ENCODE peak calls at places on chromosomes 11 and 22, in six cellular contexts. O, B, H, M, U and I are unnamed samples.

GRCh38 chr22:29758068-29758622 is 8.7 kb downstream of the ZMAT5 start:
- DNase-seq in O (no peak), B (no peak), H (no peak), M (no peak), U (no peak), I (no peak)

GRCh38 chr11:121723261-121723741 is 270.5 kb upstream of the SORL1-AS1 start:
- DNase-seq in O (no peak), B (no peak), H (peak; percentile 3), M (no peak), U (no peak), I (peak; percentile 30)

GRCh38 chr11:76878014-76878413 is 17.3 kb downstream of the ACER3 start:
- DNase-seq in O (no peak), B (no peak), H (no peak), M (no peak), U (no peak), I (no peak)

GRCh38 chr11:86596861-86597632 is 75.4 kb downstream of the ME3 start:
- DNase-seq in O (no peak), B (no peak), H (peak; percentile 73), M (no peak), U (peak; percentile 41), I (no peak)

GRCh38 chr11:61120865-61121831 is 18.9 kb downstream of the CD5 start:
- DNase-seq in O (no peak), B (no peak), H (no peak), M (no peak), U (no peak), I (no peak)

GRCh38 chr11:95863486-95864140 is 60.3 kb downstream of the MTMR2 start:
- DNase-seq in O (no peak), B (no peak), H (peak; percentile 50), M (peak; percentile 28), U (no peak), I (no peak)

GRCh38 chr11:130262424-130262823 is 52.3 kb downstream of the ZBTB44 start:
- DNase-seq in O (no peak), B (no peak), H (no peak), M (no peak), U (no peak), I (no peak)

GRCh38 chr11:17531818-17532131 is 12.4 kb downstream of the USH1C start:
- DNase-seq in O (no peak), B (no peak), H (peak; percentile 73), M (no peak), U (peak; percentile 26), I (no peak)

GRCh38 chr11:86291466-86292262 is 10.4 kb upstream of the HIKESHI start:
- DNase-seq in O (no peak), B (peak; percentile 32), H (peak; percentile 27), M (peak; percentile 79), U (no peak), I (peak; percentile 43)

GRCh38 chr11:112211556-112211955 is 14.7 kb upstream of the PTS start:
- DNase-seq in O (no peak), B (no peak), H (no peak), M (no peak), U (no peak), I (no peak)

GRCh38 chr22:44259366-44260215 is 53.2 kb downstream of the SHISAL1 start:
- DNase-seq in O (no peak), B (no peak), H (no peak), M (no peak), U (no peak), I (no peak)

GRCh38 chr11:88489030-88489429 is 151.5 kb upstream of the CTSC start:
- DNase-seq in O (no peak), B (no peak), H (no peak), M (peak; percentile 77), U (no peak), I (no peak)

GRCh38 chr11:129223260-129223659 is 31.1 kb upstream of the ARHGAP32 start:
- DNase-seq in O (no peak), B (no peak), H (no peak), M (no peak), U (no peak), I (no peak)

GRCh38 chr22:41517172-41518047 is 26.9 kb downstream of the POLR3H start:
- DNase-seq in O (peak; percentile 90), B (peak; percentile 77), H (peak; percentile 34), M (peak; percentile 70), U (no peak), I (peak; percentile 93)

GRCh38 chr11:128688031-128688713 is 5.7 kb upstream of the FLI1 start:
- DNase-seq in O (no peak), B (no peak), H (no peak), M (no peak), U (no peak), I (no peak)

GRCh38 chr11:73201249-73201648 is 16.8 kb upstream of the P2RY2 start:
- DNase-seq in O (no peak), B (peak; percentile 73), H (no peak), M (no peak), U (no peak), I (peak; percentile 57)

GRCh38 chr22:31431950-31432349 is 32.5 kb downstream of the DRG1 start:
- DNase-seq in O (no peak), B (no peak), H (no peak), M (no peak), U (no peak), I (no peak)

GRCh38 chr11:131378931-131379330 is 8.5 kb downstream of the NTM start:
- DNase-seq in O (no peak), B (no peak), H (no peak), M (no peak), U (no peak), I (no peak)

GRCh38 chr11:27012254-27012921 is 18.5 kb downstream of the FIBIN start:
- DNase-seq in O (no peak), B (no peak), H (peak; percentile 60), M (no peak), U (no peak), I (no peak)

GRCh38 chr11:80023416-80023815 is 582.6 kb upstream of the TENM4 start:
- DNase-seq in O (no peak), B (no peak), H (no peak), M (no peak), U (no peak), I (no peak)

DNA sequence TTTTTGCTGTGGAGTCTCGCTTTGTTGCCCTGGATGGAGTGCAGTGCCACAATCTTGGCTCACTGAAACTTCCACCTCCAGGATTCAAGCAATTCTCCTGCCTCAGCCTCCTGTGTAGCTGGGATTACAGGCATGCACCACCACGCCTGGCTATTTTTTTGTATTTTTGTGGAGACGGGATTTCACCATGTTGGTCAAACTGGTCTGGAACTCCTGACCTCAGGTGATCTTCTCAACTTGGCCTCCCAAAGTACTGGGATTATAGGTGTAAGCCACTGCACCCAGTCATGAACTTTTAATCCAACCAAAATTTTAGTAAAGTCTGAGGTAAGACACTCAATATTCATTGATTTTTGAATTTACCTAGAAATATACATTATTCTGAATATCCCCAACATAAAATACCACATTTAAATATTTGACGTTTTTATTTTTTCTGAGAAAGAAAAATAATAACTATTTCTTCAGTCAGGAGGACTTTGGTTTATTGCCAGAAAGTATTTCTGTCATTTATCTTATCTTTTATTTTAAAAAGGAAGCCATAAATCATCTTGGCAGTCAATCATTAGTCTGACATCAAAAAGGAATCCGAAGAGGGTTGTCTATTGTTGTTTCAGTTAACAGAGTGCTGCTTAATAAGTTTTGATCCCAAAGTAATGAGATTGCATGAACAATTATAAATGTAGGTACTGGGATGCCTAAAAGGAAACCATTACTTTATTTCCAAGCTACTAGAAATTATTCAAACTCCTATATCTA is 102.2 kb upstream of the GRIA4 start:
- DNase-seq in O (no peak), B (no peak), H (no peak), M (no peak), U (no peak), I (no peak)
- TF ChIP-seq CTCF in O (no peak), B (no peak), H (no peak), M (no peak), U (no peak), I (no peak)

DNA sequence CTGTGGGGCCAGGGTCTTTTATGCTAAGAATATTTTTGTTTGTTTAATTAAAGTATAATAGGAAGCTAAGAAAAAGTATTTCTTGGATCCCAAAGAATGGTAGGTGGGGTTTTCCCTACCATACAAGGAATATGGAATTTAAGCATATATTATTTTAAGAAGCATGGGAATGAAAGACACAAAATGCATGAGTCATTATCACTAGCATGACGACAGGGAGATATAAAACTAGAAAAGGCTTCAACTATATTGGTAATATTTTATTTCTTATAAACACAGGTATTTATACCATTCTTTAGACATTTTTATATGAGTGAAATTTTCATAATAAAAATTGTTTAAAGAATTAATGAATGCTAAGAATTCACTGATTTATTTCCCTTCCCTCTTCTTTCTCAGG is 39.3 kb upstream of the SOX6 start:
- DNase-seq in O (no peak), B (no peak), H (peak; percentile 0), M (no peak), U (no peak), I (no peak)
- TF ChIP-seq CTCF in O (no peak), B (no peak), H (no peak), M (no peak), U (no peak), I (no peak)

GRCh38 chr11:33970984-33971466 is 79.1 kb upstream of the LMO2 start:
- DNase-seq in O (no peak), B (peak; percentile 47), H (peak; percentile 47), M (peak; percentile 69), U (peak; percentile 7), I (peak; percentile 61)
- TF ChIP-seq CTCF in O (no peak), B (peak; percentile 80), H (peak; percentile 86), M (peak; percentile 80), U (peak; percentile 87), I (peak; percentile 41)

GRCh38 chr11:69943066-69943465 is 123.8 kb upstream of the FGF3 start:
- DNase-seq in O (no peak), B (no peak), H (no peak), M (peak; percentile 60), U (no peak), I (no peak)
- TF ChIP-seq CTCF in O (no peak), B (no peak), H (peak; percentile 27), M (peak; percentile 61), U (peak; percentile 37), I (no peak)